ENCODE peak calls at places on chromosomes 2 and 18, in seven cellular contexts. G is neural crest cell, Y is ovary, Q is type B pancreatic cell, A is tibial artery, S is omental fat pad, M is GM23338. C is an unnamed sample.

GRCh38 chr2:215579809-215580208 is 143.9 kb upstream of the FN1 start:
- DNase-seq in G (no peak), M (no peak), Y (no peak), Q (no peak), S (no peak), A (no peak), C (peak)

GRCh38 chr2:196568506-196568905 is 71.0 kb upstream of the CCDC150 start:
- DNase-seq in G (no peak), M (no peak), Q (no peak), Y (no peak), A (no peak), S (no peak), C (no peak)

GRCh38 chr2:73386894-73387636 is 1.4 kb downstream of the ALMS1 start:
- DNase-seq in A (no peak), Q (no peak), S (no peak), Y (no peak), M (no peak), G (no peak), C (no peak)

GRCh38 chr2:119144806-119145205 is 13.7 kb downstream of the C1QL2 start:
- DNase-seq in S (no peak), Q (no peak), A (no peak), G (no peak), M (no peak), Y (no peak), C (no peak)

GRCh38 chr2:33013684-33014110 is 66.9 kb downstream of the LTBP1 start:
- DNase-seq in Y (no peak), A (no peak), G (no peak), S (no peak), M (no peak), Q (no peak), C (no peak)

GRCh38 chr2:74576151-74576755 is 21.7 kb downstream of the DOK1 start:
- DNase-seq in S (no peak), M (no peak), A (no peak), Y (no peak), G (no peak), Q (no peak), C (no peak)

GRCh38 chr18:23580677-23581367 is 5.5 kb downstream of the NPC1 start:
- DNase-seq in G (no peak), A (no peak), M (no peak), Y (no peak), Q (no peak), S (no peak), C (no peak)

GRCh38 chr2:62785216-62785615 is 79.7 kb downstream of the EHBP1 start:
- DNase-seq in Y (no peak), S (no peak), G (no peak), A (no peak), M (no peak), Q (no peak), C (no peak)

GRCh38 chr2:206212673-206213513 is 53.2 kb downstream of the EEF1B2 start:
- DNase-seq in A (no peak), S (no peak), Y (no peak), Q (no peak), M (peak), G (no peak), C (no peak)

GRCh38 chr2:103289101-103289725 is 527.4 kb downstream of the TMEM182 start:
- DNase-seq in G (no peak), S (no peak), M (peak), Q (no peak), A (no peak), Y (no peak), C (no peak)

GRCh38 chr2:207341816-207342215 is 176.1 kb upstream of the KLF7 start:
- DNase-seq in M (peak), Q (no peak), S (no peak), A (no peak), G (no peak), Y (no peak), C (no peak)

GRCh38 chr2:216885117-216885553 is 25.3 kb upstream of the TNP1 start:
- DNase-seq in S (no peak), A (no peak), G (no peak), Q (no peak), Y (no peak), M (no peak), C (no peak)

GRCh38 chr2:105518897-105519296 is 120.0 kb upstream of the FHL2 start:
- DNase-seq in M (no peak), A (no peak), Q (no peak), Y (no peak), S (no peak), G (no peak), C (no peak)

GRCh38 chr2:199273043-199273647 is 184.6 kb downstream of the SATB2 start:
- DNase-seq in Q (no peak), S (no peak), G (no peak), M (no peak), A (no peak), Y (no peak), C (no peak)

GRCh38 chr2:214265991-214266489 is 144.8 kb upstream of the VWC2L start:
- DNase-seq in G (no peak), Y (no peak), Q (no peak), S (no peak), M (no peak), A (no peak), C (no peak)

GRCh38 chr2:163132850-163133249 is 294.3 kb upstream of the KCNH7 start:
- DNase-seq in S (no peak), Q (no peak), M (peak), G (no peak), A (no peak), Y (no peak), C (peak)

GRCh38 chr2:220192994-220193753 is 565.7 kb downstream of the SLC4A3 start:
- DNase-seq in S (no peak), Y (no peak), G (no peak), A (no peak), M (no peak), Q (no peak), C (peak)

DNA sequence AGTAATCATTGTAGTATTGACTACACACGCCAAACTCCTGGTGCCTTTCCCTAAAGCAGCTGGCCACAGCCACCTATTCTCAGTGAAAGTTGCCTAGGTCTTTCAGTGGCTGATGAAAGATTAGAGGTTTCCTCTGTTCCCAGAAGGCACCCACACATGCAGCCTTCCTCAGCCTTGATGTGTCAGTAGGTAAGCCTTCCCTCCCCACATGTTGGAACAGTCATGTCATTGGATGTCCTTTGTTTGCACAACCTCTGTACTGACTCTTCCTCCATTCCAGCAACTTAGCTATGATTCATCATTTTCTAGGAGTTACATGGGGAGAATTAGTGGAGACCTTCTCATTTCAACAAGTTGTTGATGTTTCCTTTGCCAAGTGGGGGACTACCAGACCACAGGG is 630.8 kb upstream of the SLC39A10 start:
- DNase-seq in G (no peak), A (no peak), Y (no peak), M (no peak), Q (no peak), S (no peak), C (peak)
- TF ChIP-seq CTCF in G (no peak), A (no peak), Y (no peak), M (no peak), Q (no peak), S (no peak), C (no peak)

GRCh38 chr2:133710613-133711012 is 142.3 kb upstream of the NCKAP5 start:
- DNase-seq in Y (no peak), Q (no peak), A (no peak), M (no peak), S (no peak), G (no peak), C (no peak)
- TF ChIP-seq CTCF in Y (no peak), Q (no peak), A (no peak), M (no peak), S (no peak), G (no peak), C (no peak)

DNA sequence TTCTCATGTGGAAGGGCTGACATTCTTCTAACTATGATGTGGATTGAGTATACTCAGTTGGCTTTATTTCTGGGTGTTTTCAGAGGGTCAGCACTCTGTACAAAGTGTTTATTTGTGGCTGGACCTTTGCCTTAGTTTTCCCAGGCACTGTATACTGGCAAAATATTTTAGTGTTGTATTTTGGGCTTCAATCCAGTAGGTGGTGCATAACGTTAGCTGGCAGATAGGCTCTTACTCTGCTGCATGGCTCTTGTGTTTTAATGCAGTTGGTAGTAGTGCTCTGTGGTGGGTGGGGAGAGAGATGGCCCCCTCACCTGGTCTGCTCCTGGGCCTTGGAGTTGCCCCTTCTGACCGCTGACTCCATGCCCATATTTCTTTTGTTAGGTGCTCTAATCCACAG is 75.6 kb upstream of the REG3A start:
- DNase-seq in S (no peak), Q (no peak), A (no peak), Y (no peak), G (no peak), M (peak), C (no peak)
- TF ChIP-seq CTCF in S (no peak), Q (peak), A (no peak), Y (no peak), G (peak), M (peak), C (no peak)

GRCh38 chr2:173446722-173447121 is 92.0 kb downstream of the CDCA7 start:
- DNase-seq in M (no peak), Y (no peak), A (no peak), Q (no peak), S (no peak), G (no peak), C (no peak)
- TF ChIP-seq CTCF in M (no peak), Y (no peak), A (no peak), Q (no peak), S (no peak), G (no peak), C (no peak)

GRCh38 chr18:56789004-56789888 is 138.1 kb downstream of the WDR7 start:
- DNase-seq in Y (no peak), A (no peak), Q (no peak), S (no peak), G (no peak), M (peak), C (peak)
- TF ChIP-seq CTCF in Y (no peak), A (no peak), Q (peak), S (no peak), G (peak), M (peak), C (peak)

GRCh38 chr2:136136921-136137320 is 19.0 kb upstream of the CXCR4 start:
- DNase-seq in Q (no peak), A (no peak), Y (no peak), M (no peak), S (no peak), G (no peak), C (no peak)
- TF ChIP-seq CTCF in Q (no peak), A (no peak), Y (no peak), M (no peak), S (no peak), G (no peak), C (no peak)

GRCh38 chr2:7634370-7634769 is 717.2 kb downstream of the RNF144A start:
- DNase-seq in G (no peak), M (no peak), Q (no peak), S (no peak), Y (no peak), A (no peak), C (no peak)
- TF ChIP-seq CTCF in G (no peak), M (no peak), Q (no peak), S (no peak), Y (no peak), A (no peak), C (no peak)

GRCh38 chr18:5600376-5601071 is 56.7 kb upstream of the EPB41L3 start:
- DNase-seq in Y (no peak), S (no peak), Q (no peak), G (no peak), M (peak), A (no peak), C (no peak)
- TF ChIP-seq CTCF in Y (no peak), S (no peak), Q (peak), G (peak), M (peak), A (peak), C (peak)

GRCh38 chr18:711693-712400 is 583 bp downstream of the ENOSF1 start:
- DNase-seq in A (peak), S (peak), G (peak), M (peak), Y (peak), Q (peak), C (peak)
- TF ChIP-seq CTCF in A (no peak), S (no peak), G (no peak), M (no peak), Y (no peak), Q (no peak), C (peak)